ENCODE peak calls at places on chromosome 20, in five cellular contexts. A is colonic mucosa, Z is cardiac fibroblast, N is transverse colon, F is astrocyte of the spinal cord. V is an unnamed sample.

GRCh38 chr20:3173582-3174441 is 463 bp upstream of the LZTS3 start:
- DNase-seq in A (peak; percentile 91), Z (peak; percentile 80), N (peak; percentile 93), F (peak; percentile 76), V (peak; percentile 86)

GRCh38 chr20:23925789-23926525 is 46.4 kb upstream of the CST5 start:
- DNase-seq in A (no peak), Z (no peak), N (no peak), F (no peak), V (no peak)

GRCh38 chr20:24477831-24478547 is 8.6 kb downstream of the SYNDIG1 start:
- DNase-seq in A (no peak), Z (no peak), N (no peak), F (no peak), V (no peak)

GRCh38 chr20:37315293-37316110 is 26.0 kb downstream of the MANBAL start:
- DNase-seq in A (no peak), Z (peak; percentile 84), N (peak; percentile 57), F (peak; percentile 61), V (no peak)

GRCh38 chr20:57753332-57754164 is 43.7 kb upstream of the PMEPA1 start:
- DNase-seq in A (no peak), Z (no peak), N (no peak), F (no peak), V (no peak)

GRCh38 chr20:61567204-61567603 is 315.1 kb downstream of the CDH4 start:
- DNase-seq in A (no peak), Z (no peak), N (no peak), F (no peak), V (no peak)

GRCh38 chr20:57126481-57127092 is 139.9 kb downstream of the BMP7 start:
- DNase-seq in A (no peak), Z (no peak), N (no peak), F (no peak), V (no peak)

GRCh38 chr20:39004508-39004907 is 42.4 kb downstream of the DHX35 start:
- DNase-seq in A (peak; percentile 79), Z (no peak), N (peak; percentile 74), F (no peak), V (no peak)

GRCh38 chr20:43991264-43991663 is 76.6 kb downstream of the TOX2 start:
- DNase-seq in A (no peak), Z (no peak), N (no peak), F (no peak), V (no peak)

GRCh38 chr20:17946040-17946439 is 22.6 kb downstream of the SNX5 start:
- DNase-seq in A (no peak), Z (no peak), N (no peak), F (no peak), V (no peak)

GRCh38 chr20:5357942-5358341 is 41.2 kb upstream of the PROKR2 start:
- DNase-seq in A (no peak), Z (no peak), N (no peak), F (no peak), V (no peak)

GRCh38 chr20:48326434-48326691 is 501.4 kb downstream of the PREX1 start:
- DNase-seq in A (no peak), Z (no peak), N (no peak), F (no peak), V (no peak)
- H3K4me3 ChIP-seq in A (no peak overlapping the region), Z (no peak overlapping the region), N (no peak overlapping the region), F (no peak overlapping the region), V (no peak overlapping the region)

GRCh38 chr20:62876826-62877728 is 15.5 kb upstream of the TCFL5 start:
- DNase-seq in A (no peak), Z (peak; percentile 81), N (peak; percentile 50), F (no peak), V (no peak)

GRCh38 chr20:62878244-62879030 is 16.8 kb upstream of the TCFL5 start:
- DNase-seq in A (no peak), Z (no peak), N (no peak), F (no peak), V (no peak)

GRCh38 chr20:62875419-62876355 is 14.1 kb upstream of the TCFL5 start:
- DNase-seq in A (peak; percentile 66), Z (peak; percentile 92), N (peak; percentile 78), F (peak; percentile 56), V (no peak)

GRCh38 chr20:62874745-62875344 is 13.2 kb upstream of the TCFL5 start:
- DNase-seq in A (no peak), Z (no peak), N (no peak), F (no peak), V (no peak)

DNA sequence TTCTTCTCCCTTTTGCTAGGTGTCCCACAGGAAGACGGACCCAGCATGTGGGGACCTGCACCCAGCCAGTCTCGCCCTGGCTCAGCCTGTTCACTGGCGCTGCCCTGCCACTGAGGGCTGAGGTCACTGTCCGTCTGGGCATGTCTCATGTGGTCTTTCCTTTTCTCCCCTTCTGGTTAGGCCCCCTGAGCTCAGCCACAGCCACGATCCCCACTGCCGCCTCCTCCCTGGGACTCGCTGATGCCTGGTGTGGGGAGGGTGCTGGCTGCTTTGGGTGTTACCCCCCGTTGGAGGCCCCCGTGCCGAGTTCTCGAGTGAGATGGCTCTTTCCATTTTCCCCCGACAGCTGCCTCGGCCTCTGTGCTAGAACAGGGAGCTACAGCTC is 14.8 kb upstream of the TCFL5 start:
- DNase-seq in A (no peak), Z (no peak), N (no peak), F (no peak), V (no peak)
- H3K4me3 ChIP-seq in A (no peak overlapping the region), Z (no peak overlapping the region), N (no peak overlapping the region), F (no peak overlapping the region), V (no peak overlapping the region)

DNA sequence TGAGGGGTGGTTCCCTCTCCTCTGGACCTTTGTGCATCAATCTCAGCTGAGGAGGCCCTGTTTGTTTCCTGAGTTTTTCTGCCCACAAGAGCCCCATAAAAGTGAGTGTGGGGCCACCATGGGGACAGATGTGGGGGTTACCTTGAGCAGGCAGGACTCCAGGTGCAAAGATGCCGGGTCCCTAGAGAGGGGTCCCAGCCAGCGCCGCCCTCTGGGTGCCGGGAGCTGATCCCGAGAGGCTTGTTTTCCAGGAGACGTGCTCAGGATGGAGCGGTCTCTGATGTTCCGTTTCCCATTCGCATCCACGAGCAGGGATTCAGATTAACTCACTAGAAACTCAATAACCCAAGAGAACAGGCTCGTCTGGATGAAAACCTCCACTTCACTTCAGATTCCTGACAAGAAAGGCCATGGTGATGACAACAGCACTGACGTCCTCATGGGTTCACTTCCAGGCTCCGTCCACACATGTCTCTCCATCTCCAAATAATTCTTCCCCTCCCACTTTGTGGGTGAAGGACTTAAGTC is 21.9 kb downstream of the MYT1 start:
- DNase-seq in A (no peak), Z (no peak), N (no peak), F (no peak), V (no peak)
- H3K4me3 ChIP-seq in A (no peak overlapping the region), Z (no peak overlapping the region), N (no peak overlapping the region), F (no peak overlapping the region), V (no peak overlapping the region)

GRCh38 chr20:8723296-8723695 is 345.6 kb upstream of the PLCB4 start:
- DNase-seq in A (no peak), Z (no peak), N (no peak), F (no peak), V (no peak)

GRCh38 chr20:8722277-8722928 is 346.5 kb upstream of the PLCB4 start:
- DNase-seq in A (peak; percentile 39), Z (peak; percentile 81), N (peak; percentile 10), F (peak; percentile 72), V (peak; percentile 63)

GRCh38 chr20:8721098-8721497 is 347.8 kb upstream of the PLCB4 start:
- DNase-seq in A (peak; percentile 21), Z (peak; percentile 81), N (no peak), F (peak; percentile 63), V (peak; percentile 58)

GRCh38 chr20:8720089-8720488 is 348.8 kb upstream of the PLCB4 start:
- DNase-seq in A (no peak), Z (peak; percentile 33), N (no peak), F (no peak), V (no peak)

GRCh38 chr20:8718214-8718613 is 350.7 kb upstream of the PLCB4 start:
- DNase-seq in A (no peak), Z (peak; percentile 11), N (no peak), F (no peak), V (no peak)
- H3K4me3 ChIP-seq in A (no peak overlapping the region), Z (no peak overlapping the region), N (no peak overlapping the region), F (no peak overlapping the region), V (no peak overlapping the region)

DNA sequence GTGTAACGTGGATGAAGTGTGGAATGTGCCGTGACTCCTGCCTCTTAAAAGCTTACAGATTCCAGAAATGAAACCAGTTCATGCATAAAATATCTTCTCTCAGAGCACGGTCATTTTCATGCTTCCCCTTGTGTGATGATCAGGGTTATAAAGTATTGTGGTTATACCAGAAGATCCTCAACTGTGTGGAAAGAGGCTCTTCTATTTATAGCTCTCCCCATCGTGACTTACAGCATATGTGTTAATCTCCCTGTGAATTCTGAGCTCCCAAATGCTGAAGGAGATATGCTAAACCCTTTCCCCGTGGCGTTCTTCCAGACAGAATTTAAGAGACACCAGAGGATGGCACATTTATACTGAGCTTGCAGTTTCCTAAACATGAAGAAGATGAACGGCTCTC is 158.8 kb downstream of the CDH26 start:
- DNase-seq in A (no peak), Z (no peak), N (no peak), F (no peak), V (no peak)
- H3K4me3 ChIP-seq in A (no peak overlapping the region), Z (no peak overlapping the region), N (no peak overlapping the region), F (no peak overlapping the region), V (no peak overlapping the region)

GRCh38 chr20:62989201-62989601 is 17.6 kb downstream of the BHLHE23 start:
- DNase-seq in A (no peak), Z (no peak), N (no peak), F (no peak), V (no peak)
- H3K4me3 ChIP-seq in A (no peak overlapping the region), Z (no peak overlapping the region), N (no peak overlapping the region), F (no peak overlapping the region), V (no peak overlapping the region)

V was measured in DND-41.